ENCODE peak calls at places on chromosome 1, in six cellular contexts. X is midbrain; C is A172; P is Kasumi-1; N is stimulated activated CD8-positive, alpha-beta memory T cell treated with anti-CD3 and anti-CD28 coated beads, Interleukin-4, amount 100 ng/mL, for 1 hour; E is endothelial cell. K is an unnamed sample.

GRCh38 chr1:175839678-175840669 is 96.6 kb upstream of the TNR start:
- DNase-seq in X (no peak), C (peak), P (peak), N (no peak), E (no peak), K (no peak)

GRCh38 chr1:156704930-156705320 is 458 bp downstream of the CRABP2 start:
- DNase-seq in X (no peak), C (peak), P (no peak), N (no peak), E (no peak), K (peak)

GRCh38 chr1:10814954-10815862 is 18.8 kb upstream of the CASZ1 start:
- DNase-seq in X (no peak), C (no peak), P (no peak), N (no peak), E (no peak), K (no peak)

GRCh38 chr1:155834296-155834926 is 22.6 kb downstream of the GON4L start:
- DNase-seq in X (no peak), C (peak), P (peak), N (no peak), E (no peak), K (no peak)

GRCh38 chr1:27601771-27602509 is 2.0 kb downstream of the AHDC1 start:
- DNase-seq in X (peak), C (no peak), P (peak), N (no peak), E (peak), K (peak)

GRCh38 chr1:29044010-29044409 is 79.7 kb downstream of the TMEM200B start:
- DNase-seq in X (no peak), C (no peak), P (no peak), N (no peak), E (no peak), K (no peak)

GRCh38 chr1:41743361-41743760 is 175.4 kb downstream of the HIVEP3 start:
- DNase-seq in X (no peak), C (peak), P (no peak), N (no peak), E (no peak), K (no peak)

GRCh38 chr1:201191723-201192477 is 1.3 kb downstream of the IGFN1 start:
- DNase-seq in X (no peak), C (peak), P (no peak), N (no peak), E (no peak), K (no peak)

GRCh38 chr1:171595324-171595723 is 26.7 kb upstream of the MYOCOS start:
- DNase-seq in X (no peak), C (no peak), P (no peak), N (no peak), E (no peak), K (no peak)

GRCh38 chr1:203169770-203170520 is 5.7 kb downstream of the MYBPH start:
- DNase-seq in X (no peak), C (no peak), P (no peak), N (no peak), E (no peak), K (peak)

GRCh38 chr1:27071049-27071416 is 58.4 kb upstream of the TENT5B start:
- DNase-seq in X (peak), C (no peak), P (no peak), N (no peak), E (no peak), K (no peak)

GRCh38 chr1:68313736-68314594 is 81.6 kb upstream of the WLS start:
- DNase-seq in X (no peak), C (no peak), P (no peak), N (no peak), E (no peak), K (no peak)

GRCh38 chr1:94856004-94856403 is 35.8 kb downstream of the SLC44A3 start:
- DNase-seq in X (no peak), C (no peak), P (no peak), N (no peak), E (no peak), K (no peak)

GRCh38 chr1:236868625-236869467 is 73.8 kb downstream of the MTR start:
- DNase-seq in X (no peak), C (peak), P (peak), N (no peak), E (peak), K (peak)

GRCh38 chr1:10607228-10607627 is 132.5 kb downstream of the PEX14 start:
- DNase-seq in X (no peak), C (no peak), P (no peak), N (no peak), E (no peak), K (no peak)

GRCh38 chr1:86741947-86742572 is 37.7 kb downstream of the SH3GLB1 start:
- DNase-seq in X (peak), C (peak), P (peak), N (no peak), E (no peak), K (no peak)

GRCh38 chr1:34115233-34115632 is 49.8 kb downstream of the CSMD2 start:
- DNase-seq in X (no peak), C (peak), P (no peak), N (no peak), E (no peak), K (no peak)

GRCh38 chr1:211148371-211148770 is 14.4 kb upstream of the KCNH1 start:
- DNase-seq in X (no peak), C (no peak), P (no peak), N (no peak), E (no peak), K (no peak)

GRCh38 chr1:59342801-59343575 is 46.1 kb downstream of the FGGY start:
- DNase-seq in X (no peak), C (no peak), P (no peak), N (no peak), E (no peak), K (no peak)

GRCh38 chr1:47183308-47184089 is 6.3 kb downstream of the PDZK1IP1 start:
- DNase-seq in X (no peak), C (no peak), P (no peak), N (no peak), E (no peak), K (no peak)

GRCh38 chr1:160544647-160545046 is 21.6 kb upstream of the SLAMF6 start:
- DNase-seq in X (no peak), C (peak), P (peak), N (no peak), E (no peak), K (peak)

GRCh38 chr1:62685431-62685859 is 2.7 kb downstream of the DOCK7 start:
- DNase-seq in X (no peak), C (no peak), P (no peak), N (no peak), E (no peak), K (no peak)

GRCh38 chr1:32981003-32981909 is 16.6 kb upstream of the RNF19B start:
- DNase-seq in X (peak), C (peak), P (peak), N (no peak), E (peak), K (peak)

GRCh38 chr1:46136711-46137110 is 4.3 kb upstream of the PIK3R3 start:
- DNase-seq in X (no peak), C (no peak), P (no peak), N (no peak), E (no peak), K (no peak)